ENCODE peak calls at places on chromosomes 3 and 15, in ten cellular contexts. V is sigmoid colon, E is breast epithelium, R is suprapubic skin, M is heart left ventricle, B is adrenal gland, O is K562, Z is uterus, T is upper lobe of left lung, P is testis. Q is an unnamed sample.

GRCh38 chr3:194935061-194935460 is 249.4 kb downstream of the FAM43A start:
- DNase-seq in R (no peak), B (peak; percentile 59), V (no peak), E (no peak), Z (no peak), T (no peak), M (no peak), P (no peak), O (no peak), Q (no peak)

GRCh38 chr3:12465151-12465795 is 19.0 kb upstream of the TSEN2 start:
- DNase-seq in V (no peak), R (no peak), O (no peak), T (no peak), P (no peak), E (no peak), Z (no peak), B (no peak), M (no peak), Q (no peak)

GRCh38 chr3:146092230-146092629 is 68.8 kb downstream of the PLOD2 start:
- DNase-seq in B (no peak), T (no peak), V (no peak), P (no peak), R (no peak), Z (no peak), O (no peak), E (no peak), M (no peak), Q (no peak)

GRCh38 chr15:48627260-48627969 is 18.1 kb downstream of the FBN1 start:
- DNase-seq in V (no peak), T (no peak), R (no peak), O (no peak), Z (no peak), B (no peak), P (no peak), E (no peak), M (no peak), Q (no peak)

GRCh38 chr3:52836991-52837390 is 2.2 kb upstream of the MUSTN1 start:
- DNase-seq in T (no peak), Z (no peak), M (no peak), B (no peak), P (no peak), V (no peak), R (no peak), O (no peak), E (no peak), Q (no peak)

GRCh38 chr3:195246608-195247007 is 24.4 kb downstream of the XXYLT1 start:
- DNase-seq in E (no peak), P (peak; percentile 7), Z (peak; percentile 10), T (no peak), M (peak; percentile 2), B (peak; percentile 47), O (no peak), R (peak; percentile 42), V (no peak), Q (no peak)

GRCh38 chr3:184322731-184323487 is 8.5 kb downstream of the EIF4G1 start:
- DNase-seq in E (no peak), O (no peak), B (peak; percentile 96), R (no peak), M (no peak), T (peak; percentile 55), P (no peak), Z (peak; percentile 61), V (no peak), Q (no peak)

GRCh38 chr3:63914312-63914711 is 2.1 kb upstream of the SCAANT1 start:
- DNase-seq in T (no peak), B (no peak), R (no peak), P (peak; percentile 47), M (peak; percentile 20), E (peak; percentile 79), V (peak; percentile 81), O (no peak), Z (peak; percentile 58), Q (no peak)

GRCh38 chr3:176631175-176631574 is 566.1 kb downstream of the TBL1XR1 start:
- DNase-seq in M (no peak), O (no peak), R (no peak), E (no peak), V (no peak), B (no peak), Z (no peak), T (no peak), P (no peak), Q (no peak)

GRCh38 chr15:96392380-96393208 is 62.1 kb downstream of the NR2F2 start:
- DNase-seq in E (no peak), P (no peak), M (no peak), B (no peak), O (peak; percentile 62), R (no peak), Z (no peak), V (no peak), T (no peak), Q (no peak)

GRCh38 chr3:194664857-194665256 is 7.1 kb downstream of the LSG1 start:
- DNase-seq in O (no peak), E (no peak), V (no peak), T (no peak), P (no peak), B (no peak), R (no peak), Z (no peak), M (no peak), Q (no peak)

GRCh38 chr3:130255442-130255841 is 90.0 kb upstream of the COL6A5 start:
- DNase-seq in R (no peak), E (no peak), B (no peak), M (no peak), Z (no peak), P (no peak), O (no peak), V (no peak), T (no peak), Q (no peak)

GRCh38 chr3:130263708-130264107 is 81.8 kb upstream of the COL6A5 start:
- DNase-seq in O (no peak), R (no peak), E (no peak), T (peak; percentile 75), M (no peak), P (no peak), B (no peak), Z (no peak), V (no peak), Q (no peak)

GRCh38 chr3:130259170-130259874 is 86.2 kb upstream of the COL6A5 start:
- DNase-seq in P (no peak), Z (no peak), B (no peak), O (no peak), T (no peak), R (no peak), M (no peak), E (no peak), V (no peak), Q (no peak)

GRCh38 chr3:130258532-130258952 is 86.9 kb upstream of the COL6A5 start:
- DNase-seq in O (peak; percentile 38), T (no peak), V (no peak), P (no peak), R (no peak), E (no peak), M (peak; percentile 14), B (peak; percentile 65), Z (peak; percentile 16), Q (no peak)

DNA sequence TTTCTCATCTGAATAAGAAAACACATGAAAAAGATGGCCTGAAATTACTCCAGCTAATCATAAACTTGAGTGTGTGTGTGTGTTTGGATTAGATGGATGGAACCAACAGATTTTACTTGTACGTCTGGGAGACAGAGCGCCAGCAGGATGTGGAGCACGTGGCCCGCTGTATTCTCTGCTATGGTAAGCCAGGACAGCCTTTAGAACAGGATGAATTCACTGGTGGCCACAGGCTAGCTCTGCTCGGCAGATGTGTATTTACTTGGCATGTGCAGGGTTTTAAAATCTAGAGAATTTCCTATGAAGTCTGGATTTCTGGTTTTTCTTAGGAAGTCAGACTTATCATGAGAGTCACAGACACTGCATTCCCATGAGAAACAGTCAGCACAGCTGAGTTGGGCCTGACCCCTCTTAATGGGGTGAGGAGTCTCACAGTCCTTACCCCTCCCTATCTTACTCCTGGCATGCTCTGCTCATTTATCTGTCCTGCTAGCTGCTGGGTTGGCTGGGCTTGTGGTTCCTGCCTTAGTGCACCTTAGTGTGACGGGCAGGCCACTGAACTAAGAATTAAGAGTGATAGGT is 84.6 kb upstream of the COL6A5 start:
- DNase-seq in T (no peak), M (peak; percentile 25), Z (no peak), B (no peak), V (no peak), O (peak; percentile 19), E (no peak), P (no peak), R (no peak), Q (no peak)
- H3K27me3 ChIP-seq in T (no peaks in the 10 kb centered on the region), M (no peaks in the 10 kb centered on the region), Z (no peaks in the 10 kb centered on the region), B (peaks cover 5% of the 10 kb centered on the region), V (no peaks in the 10 kb centered on the region), O (no peaks in the 10 kb centered on the region), E (no peaks in the 10 kb centered on the region), P (no peaks in the 10 kb centered on the region), R (no peaks in the 10 kb centered on the region), Q (no peaks in the 10 kb centered on the region)

DNA sequence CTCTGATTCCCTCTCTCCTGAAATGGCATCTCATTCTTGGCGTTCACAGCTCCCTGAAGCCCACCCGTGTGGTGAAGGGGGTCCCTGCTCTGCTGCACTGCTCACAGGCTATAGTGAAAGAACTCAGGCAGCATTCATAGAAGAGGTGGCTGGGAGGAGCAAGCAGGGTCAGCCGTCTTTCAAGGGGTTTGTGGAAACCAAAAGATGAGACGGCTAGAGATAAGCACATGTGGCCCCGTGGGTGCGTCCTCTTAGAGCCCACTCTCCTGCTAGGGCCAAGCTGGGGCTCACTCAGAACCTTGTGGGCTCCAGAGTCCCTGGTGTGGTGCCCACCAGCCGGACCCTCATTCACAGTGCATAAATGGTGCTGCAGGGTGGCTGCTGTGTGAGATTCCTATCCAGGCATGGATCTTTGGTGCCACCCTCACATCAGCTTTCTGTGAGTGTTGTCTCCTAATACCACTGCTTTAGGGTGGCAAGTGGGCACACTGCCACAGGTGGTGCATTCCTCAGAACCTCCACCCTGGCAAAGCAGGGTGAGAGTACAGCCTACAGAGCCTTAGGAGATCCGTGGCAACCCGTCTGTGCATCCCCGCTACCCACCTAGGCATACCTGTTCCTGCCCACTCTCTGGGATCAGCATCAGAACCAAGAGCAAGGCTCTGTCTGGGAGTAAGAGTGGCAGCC is 11.2 kb upstream of the SEMA4B start:
- DNase-seq in B (no peak), E (no peak), M (no peak), P (no peak), T (no peak), Z (no peak), R (no peak), V (no peak), O (peak; percentile 55), Q (no peak)
- H3K4me1 ChIP-seq in B (peaks cover 84% of the 10 kb centered on the region), E (peaks cover 22% of the 10 kb centered on the region), M (peaks cover 39% of the 10 kb centered on the region), P (peaks cover 30% of the 10 kb centered on the region), T (peaks cover 54% of the 10 kb centered on the region), Z (no peaks in the 10 kb centered on the region), R (peaks cover 87% of the 10 kb centered on the region), V (peaks cover 89% of the 10 kb centered on the region), O (peaks cover 48% of the 10 kb centered on the region), Q (peaks cover 98% of the 10 kb centered on the region)

DNA sequence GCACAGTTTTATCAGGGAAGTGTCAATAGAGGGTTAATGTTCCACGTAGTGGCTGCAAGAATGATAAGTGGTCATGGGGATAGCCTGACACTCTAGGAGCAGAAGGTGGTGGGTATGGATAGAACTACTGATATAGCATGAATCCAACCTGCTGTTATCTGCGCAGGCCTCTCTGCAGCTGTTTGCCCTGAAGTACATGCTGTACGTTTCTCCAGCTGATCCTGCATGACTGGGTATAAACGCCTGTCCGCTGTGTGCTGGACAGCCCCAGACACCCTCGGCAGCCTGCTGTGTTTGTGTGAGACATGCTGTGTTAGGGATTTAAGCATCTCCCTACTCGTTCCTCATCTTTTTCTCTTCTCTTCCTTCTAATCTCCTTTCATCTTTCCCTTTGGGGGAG is 87.1 kb downstream of the LPP start:
- DNase-seq in R (no peak), M (no peak), V (peak; percentile 85), P (peak; percentile 69), T (peak; percentile 18), B (peak; percentile 73), E (no peak), Z (no peak), O (peak; percentile 5), Q (no peak)
- TF ChIP-seq POLR2A in R (no peak), M (no peak), V (no peak), P (no peak), T (no peak), B (no peak), E (no peak), Z (no peak), O (no peak), Q (no peak)

GRCh38 chr15:67821784-67822451 is 3.4 kb upstream of the SKOR1 start:
- DNase-seq in R (no peak), V (no peak), B (no peak), T (peak; percentile 60), E (no peak), O (no peak), P (no peak), M (no peak), Z (no peak), Q (peak; percentile 42)
- H3K27me3 ChIP-seq in R (peaks cover 100% of the 10 kb centered on the region), V (peaks cover 99% of the 10 kb centered on the region), B (peaks cover 77% of the 10 kb centered on the region), T (no peaks in the 10 kb centered on the region), E (peaks cover 21% of the 10 kb centered on the region), O (peaks cover 35% of the 10 kb centered on the region), P (no peaks in the 10 kb centered on the region), M (peaks cover 78% of the 10 kb centered on the region), Z (peaks cover 70% of the 10 kb centered on the region), Q (peaks cover 99% of the 10 kb centered on the region)

Q was measured in spleen.